ENCODE peak calls at places on chromosomes 5 and 9, in five cellular contexts. A is GM23338, P is K562, J is A549, E is HepG2. H is an unnamed sample.

GRCh38 chr5:155024015-155024414 is 10.5 kb downstream of the KIF4B start:
- DNase-seq in P (no peak), E (no peak), J (no peak), A (peak), H (no peak)

GRCh38 chr9:93256878-93257807 is 73.2 kb downstream of the WNK2 start:
- DNase-seq in E (no peak), P (no peak), J (no peak), A (no peak), H (no peak)

GRCh38 chr5:94969174-94969573 is 315.7 kb downstream of the MCTP1 start:
- DNase-seq in J (no peak), P (no peak), E (no peak), A (peak), H (no peak)

GRCh38 chr5:2691530-2691929 is 59.9 kb downstream of the IRX2 start:
- DNase-seq in E (no peak), A (no peak), J (no peak), P (no peak), H (no peak)

GRCh38 chr9:69260161-69260560 is 64.9 kb upstream of the ENTREP1 start:
- DNase-seq in P (no peak), J (no peak), A (no peak), E (no peak), H (no peak)

GRCh38 chr5:94577466-94578245 is 40.7 kb downstream of the KIAA0825 start:
- DNase-seq in J (no peak), A (no peak), P (no peak), E (no peak), H (peak)

GRCh38 chr9:135753391-135754105 is 51.6 kb downstream of the KCNT1 start:
- DNase-seq in J (no peak), E (no peak), P (no peak), A (no peak), H (no peak)

GRCh38 chr5:122354293-122354692 is 42.3 kb downstream of the SNCAIP start:
- DNase-seq in A (peak), E (no peak), J (no peak), P (no peak), H (no peak)

GRCh38 chr9:27861887-27862286 is 288.6 kb upstream of the C9orf72 start:
- DNase-seq in J (no peak), A (no peak), P (no peak), E (no peak), H (no peak)

GRCh38 chr9:134591573-134591981 is 50.0 kb upstream of the COL5A1 start:
- DNase-seq in J (no peak), A (no peak), E (no peak), P (no peak), H (no peak)

DNA sequence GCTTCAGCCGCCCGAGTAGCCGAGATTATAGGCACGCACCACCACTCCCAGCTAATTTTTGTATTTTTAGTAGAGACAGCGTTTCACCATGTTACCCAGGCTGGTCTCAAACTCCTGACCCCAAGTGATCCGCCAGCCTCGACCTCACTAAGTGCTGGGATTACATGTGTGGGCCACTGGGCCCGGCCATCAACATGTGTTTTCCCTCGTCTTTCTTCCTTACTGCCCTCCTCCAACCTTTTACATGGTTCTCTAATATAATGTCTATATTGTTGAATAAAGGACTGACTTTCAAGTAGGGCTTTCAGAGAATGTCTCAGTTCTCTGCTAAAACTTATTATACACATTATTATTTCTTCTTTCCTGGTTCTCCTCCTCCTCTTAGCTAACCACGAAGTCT is 21.3 kb upstream of the PCAT7 start:
- DNase-seq in A (no peak), E (no peak), P (no peak), J (no peak), H (no peak)
- H3K27ac ChIP-seq in A (no peak), E (peak), P (no peak), J (no peak), H (no peak)

GRCh38 chr5:158461240-158461854 is 602.4 kb upstream of the CLINT1 start:
- DNase-seq in J (no peak), E (peak), A (no peak), P (no peak), H (no peak)

GRCh38 chr5:158463188-158463587 is 604.2 kb upstream of the CLINT1 start:
- DNase-seq in E (no peak), A (no peak), J (no peak), P (no peak), H (no peak)

GRCh38 chr5:158463971-158464370 is 605.0 kb upstream of the CLINT1 start:
- DNase-seq in J (no peak), P (no peak), E (peak), A (no peak), H (no peak)

GRCh38 chr5:158464383-158464782 is 605.4 kb upstream of the CLINT1 start:
- DNase-seq in E (no peak), P (no peak), A (no peak), J (no peak), H (no peak)

GRCh38 chr5:158462349-158463114 is 603.6 kb upstream of the CLINT1 start:
- DNase-seq in P (no peak), E (no peak), J (no peak), A (no peak), H (no peak)
- TF ChIP-seq JUNB in P (no peak), E (no peak), J (no peak), A (no peak), H (no peak)

GRCh38 chr5:75342836-75343235 is 5.8 kb downstream of the HMGCR start:
- DNase-seq in E (no peak), A (no peak), P (no peak), J (no peak), H (no peak)
- H3K27ac ChIP-seq in E (no peak), A (no peak), P (no peak), J (no peak), H (no peak)

DNA sequence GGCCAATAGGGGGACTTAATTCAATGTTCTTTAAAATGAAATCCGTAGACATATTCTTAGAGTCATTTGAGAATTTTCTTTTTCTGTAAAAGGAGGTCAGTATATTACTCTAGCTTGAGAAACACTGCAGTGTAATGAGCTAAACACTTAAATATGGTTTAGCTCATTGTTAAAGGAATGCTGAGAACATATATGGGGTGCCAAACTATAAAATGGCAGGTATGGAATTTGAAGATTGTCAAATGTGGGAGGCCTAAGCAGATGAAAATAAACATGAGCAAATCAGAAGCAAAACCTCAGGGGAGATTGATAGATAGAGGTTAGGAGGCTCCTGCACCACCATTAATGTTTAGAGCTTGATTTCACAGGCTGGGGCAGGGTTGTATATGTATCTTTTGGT is 57.9 kb downstream of the STX17 start:
- DNase-seq in P (no peak), A (no peak), E (no peak), J (no peak), H (no peak)
- TF ChIP-seq JUNB in P (no peak), A (no peak), E (no peak), J (no peak), H (no peak)

DNA sequence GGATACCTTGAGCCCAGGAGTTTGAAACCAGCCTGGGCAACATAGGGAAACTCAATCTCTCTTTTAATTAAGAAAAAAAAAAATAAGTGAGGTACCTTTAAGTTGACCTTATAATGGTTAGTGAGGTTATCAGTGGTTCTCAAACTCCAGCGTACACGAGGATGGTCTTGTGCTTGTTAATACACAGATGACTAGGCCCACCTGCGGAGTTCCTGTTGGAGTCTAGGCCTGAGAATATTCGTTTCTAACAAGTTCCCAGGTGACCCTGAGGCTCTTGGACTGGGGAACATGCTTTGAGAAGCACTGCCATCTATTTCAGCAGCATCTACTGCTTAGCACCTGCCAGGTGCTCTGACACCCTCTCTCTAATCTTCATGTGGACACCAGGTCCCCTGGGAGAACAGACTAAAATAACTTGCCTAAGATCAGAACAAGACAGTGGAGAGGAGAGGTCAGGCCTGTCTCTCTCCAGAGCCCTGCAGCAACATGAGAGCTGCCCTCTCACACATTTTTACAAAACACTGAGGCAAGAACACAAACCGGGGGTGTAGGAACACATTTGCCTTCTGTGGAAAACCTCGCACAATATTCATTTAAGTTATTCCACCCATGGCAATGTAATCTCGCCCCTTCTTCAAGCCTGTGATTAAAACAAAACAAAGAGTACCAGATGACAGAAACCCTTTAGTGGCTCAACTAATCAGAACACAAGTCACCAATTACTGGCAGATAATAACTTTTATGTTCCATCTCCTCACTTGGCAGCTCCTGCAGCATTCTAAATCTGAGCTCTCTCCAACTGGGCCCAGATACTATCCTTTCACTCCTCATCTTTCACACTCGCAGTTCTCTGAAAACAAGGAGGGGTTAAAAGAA is 24.5 kb downstream of the TLE1 start:
- DNase-seq in P (no peak), E (no peak), J (no peak), A (no peak), H (no peak)
- H3K27ac ChIP-seq in P (no peak), E (no peak), J (peak), A (peak), H (no peak)

GRCh38 chr5:107565791-107566536 is 104.8 kb downstream of the EFNA5 start:
- DNase-seq in J (no peak), E (no peak), P (no peak), A (no peak), H (no peak)

GRCh38 chr5:107564896-107565295 is 105.8 kb downstream of the EFNA5 start:
- DNase-seq in J (no peak), A (no peak), P (no peak), E (no peak), H (no peak)

GRCh38 chr5:107570805-107571531 is 99.8 kb downstream of the EFNA5 start:
- DNase-seq in A (peak), P (no peak), E (peak), J (peak), H (peak)

GRCh38 chr5:107566537-107566875 is 104.2 kb downstream of the EFNA5 start:
- DNase-seq in P (no peak), A (no peak), E (no peak), J (no peak), H (no peak)

GRCh38 chr5:107567901-107568671 is 102.7 kb downstream of the EFNA5 start:
- DNase-seq in A (no peak), P (no peak), E (no peak), J (no peak), H (peak)
- TF ChIP-seq JUNB in A (no peak), P (no peak), E (no peak), J (no peak), H (no peak)

DNA sequence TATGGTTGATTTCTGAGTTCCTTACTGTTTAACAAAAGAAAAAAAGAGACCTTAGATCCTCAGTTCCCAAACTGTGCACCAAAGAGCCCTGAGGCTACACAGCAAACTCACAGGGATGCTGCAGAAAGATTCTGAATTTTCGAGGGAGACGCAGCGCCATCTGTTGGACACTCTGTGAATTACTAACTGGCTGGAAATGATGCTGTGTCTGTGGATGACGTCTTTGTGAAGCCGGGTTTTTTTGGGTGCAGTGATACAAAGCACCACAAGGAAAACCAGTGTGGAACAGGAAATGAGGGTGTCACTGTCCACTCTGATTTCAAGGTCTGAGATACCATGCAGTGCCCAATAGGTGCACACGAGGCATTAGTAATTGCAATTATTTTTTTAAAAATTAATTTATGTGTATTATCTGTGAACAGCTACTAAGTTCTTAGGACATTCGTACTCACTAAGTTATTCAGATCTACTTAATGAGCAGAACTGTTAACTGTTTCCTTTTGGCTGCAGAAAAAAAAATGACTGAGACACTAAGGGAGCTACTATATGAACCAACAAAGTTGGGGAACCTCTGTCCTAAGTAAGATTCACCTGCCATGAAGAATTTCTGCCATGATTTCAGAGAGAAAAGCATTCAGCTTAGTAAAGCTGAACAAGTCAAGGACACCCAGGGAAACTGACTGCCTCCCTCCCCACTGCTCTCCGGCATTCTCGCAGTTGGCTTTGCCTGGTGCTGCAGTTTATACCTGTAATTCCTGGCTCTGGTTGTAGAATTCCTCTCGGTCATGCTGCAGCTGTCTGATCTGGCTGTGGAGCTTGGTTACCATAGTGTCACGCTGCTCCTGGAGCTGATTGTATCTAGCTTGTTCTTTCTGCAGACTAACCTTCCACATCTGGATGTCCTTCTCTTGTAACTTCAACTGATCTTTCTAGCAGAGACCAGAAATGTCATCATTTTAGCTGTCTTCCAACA is 23.4 kb downstream of the SPACA9 start:
- DNase-seq in P (peak), J (peak), A (peak), E (peak), H (peak)
- H3K27ac ChIP-seq in P (no peak), J (no peak), A (peak), E (no peak), H (no peak)

DNA sequence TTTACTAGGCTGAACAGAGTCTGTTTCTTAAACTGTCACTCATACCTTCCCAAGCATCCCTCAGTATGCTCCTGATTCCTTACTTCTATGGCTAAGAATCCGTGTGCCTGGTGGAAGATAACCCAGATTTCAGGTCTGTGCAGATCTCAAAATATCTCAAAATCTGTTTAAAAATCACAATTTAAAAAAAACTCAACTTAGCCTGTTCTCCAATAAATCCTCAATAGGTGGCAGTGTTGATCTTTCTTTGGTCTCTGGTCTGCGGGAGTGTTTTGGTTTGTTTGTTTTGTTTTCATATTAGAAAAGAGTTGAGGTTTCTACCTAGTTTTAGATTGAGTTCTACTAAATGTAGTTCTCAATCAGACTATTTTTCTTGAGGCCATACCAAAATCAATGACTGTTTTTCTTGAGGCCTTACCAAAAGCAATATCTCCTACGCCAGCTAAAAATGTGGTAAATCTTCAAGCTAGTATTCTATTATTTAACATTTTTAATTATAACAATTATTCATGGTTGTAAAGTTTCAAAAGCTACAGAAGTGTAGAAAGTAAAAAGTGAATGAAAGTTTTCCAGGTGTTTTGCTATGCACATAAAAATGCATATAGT is 57.9 kb downstream of the TGFBR1 start:
- DNase-seq in A (peak), E (peak), J (peak), P (no peak), H (no peak)
- TF ChIP-seq JUNB in A (no peak), E (no peak), J (no peak), P (no peak), H (no peak)

GRCh38 chr5:88833371-88834107 is 49.4 kb downstream of the MEF2C start:
- DNase-seq in A (peak), J (no peak), E (no peak), P (no peak), H (no peak)

GRCh38 chr5:88834499-88834898 is 48.5 kb downstream of the MEF2C start:
- DNase-seq in P (no peak), E (no peak), J (no peak), A (no peak), H (no peak)

GRCh38 chr5:88836195-88836838 is 46.7 kb downstream of the MEF2C start:
- DNase-seq in J (no peak), A (no peak), P (peak), E (no peak), H (no peak)

GRCh38 chr5:88831856-88832255 is 51.1 kb downstream of the MEF2C start:
- DNase-seq in J (no peak), E (no peak), P (no peak), A (no peak), H (no peak)

GRCh38 chr5:88834108-88834462 is 48.9 kb downstream of the MEF2C start:
- DNase-seq in A (no peak), J (no peak), P (no peak), E (no peak), H (no peak)
- H3K27ac ChIP-seq in A (no peak), J (no peak), P (no peak), E (no peak), H (peak)

GRCh38 chr5:124789104-124789605 is 42.7 kb upstream of the ZNF608 start:
- DNase-seq in E (no peak), J (peak), A (no peak), P (no peak), H (no peak)

GRCh38 chr5:124795829-124796228 is 49.4 kb upstream of the ZNF608 start:
- DNase-seq in A (peak), P (no peak), E (no peak), J (no peak), H (no peak)

GRCh38 chr5:124790261-124790894 is 43.9 kb upstream of the ZNF608 start:
- DNase-seq in E (no peak), A (no peak), P (no peak), J (peak), H (no peak)

GRCh38 chr5:124796495-124796894 is 50.1 kb upstream of the ZNF608 start:
- DNase-seq in A (no peak), E (no peak), J (no peak), P (no peak), H (peak)

GRCh38 chr5:124790895-124791732 is 44.7 kb upstream of the ZNF608 start:
- DNase-seq in E (no peak), A (no peak), P (no peak), J (peak), H (no peak)
- TF ChIP-seq JUNB in E (no peak), A (no peak), P (no peak), J (peak), H (no peak)